ENCODE peak calls at places on chromosome 7, in nine cellular contexts. Q is WTC11, G is cardiac fibroblast, R is A673, O is HFF-Myc, W is chondrocyte, H is NB4, B is gastrocnemius medialis, F is kidney epithelial cell. Z is an unnamed sample.

GRCh38 chr7:29888006-29888405 is 81.7 kb downstream of the WIPF3 start:
- DNase-seq in B (no peak), F (no peak), W (no peak), Q (no peak), R (no peak), G (no peak), H (no peak), O (no peak), Z (no peak)

GRCh38 chr7:151551820-151552219 is 32.1 kb upstream of the RHEB start:
- DNase-seq in F (no peak), B (no peak), Q (no peak), G (no peak), W (no peak), H (no peak), O (no peak), R (no peak), Z (no peak)

GRCh38 chr7:107405559-107405958 is 64.3 kb upstream of the GPR22 start:
- DNase-seq in B (no peak), Q (no peak), W (no peak), G (no peak), R (no peak), H (no peak), F (no peak), O (no peak), Z (no peak)

GRCh38 chr7:66167773-66168367 is 37.3 kb upstream of the TPST1 start:
- DNase-seq in B (no peak), Q (no peak), W (no peak), O (no peak), R (no peak), G (peak; percentile 91), H (no peak), F (no peak), Z (no peak)

GRCh38 chr7:156039971-156040677 is 227.9 kb upstream of the SHH start:
- DNase-seq in O (no peak), H (no peak), R (no peak), W (no peak), G (no peak), B (no peak), Q (no peak), F (no peak), Z (no peak)

GRCh38 chr7:51013218-51013786 is 230.6 kb upstream of the GRB10 start:
- DNase-seq in O (no peak), R (no peak), G (peak; percentile 20), H (no peak), Q (no peak), B (no peak), W (no peak), F (no peak), Z (no peak)

GRCh38 chr7:27235387-27236052 is 7.1 kb upstream of the EVX1 start:
- DNase-seq in R (peak; percentile 46), G (peak; percentile 34), B (no peak), H (peak; percentile 84), Q (peak; percentile 84), O (no peak), W (no peak), F (no peak), Z (peak; percentile 63)

GRCh38 chr7:122528879-122529481 is 169.9 kb downstream of the RNF133 start:
- DNase-seq in R (peak; percentile 70), B (no peak), O (peak; percentile 9), F (peak; percentile 4), W (no peak), G (peak; percentile 67), Q (no peak), H (peak; percentile 60), Z (no peak)

GRCh38 chr7:4436936-4437335 is 245.2 kb upstream of the FOXK1 start:
- DNase-seq in H (no peak), R (no peak), G (no peak), O (no peak), Q (no peak), F (no peak), B (no peak), W (no peak), Z (no peak)

GRCh38 chr7:191105-192034 is 1.0 kb upstream of the FAM20C start:
- DNase-seq in H (peak; percentile 90), R (peak; percentile 89), G (peak; percentile 88), Q (no peak), O (peak; percentile 74), W (no peak), B (peak; percentile 57), F (peak; percentile 60), Z (no peak)

GRCh38 chr7:11458736-11459483 is 373.1 kb downstream of the THSD7A start:
- DNase-seq in G (peak; percentile 92), W (no peak), F (peak; percentile 54), O (peak; percentile 87), R (peak; percentile 96), H (peak; percentile 81), B (no peak), Q (no peak), Z (no peak)

GRCh38 chr7:70480913-70481579 is 650.9 kb upstream of the GALNT17 start:
- DNase-seq in Q (no peak), W (no peak), B (no peak), R (no peak), O (no peak), G (no peak), H (peak; percentile 15), F (no peak), Z (no peak)

GRCh38 chr7:129499915-129500463 is 2.3 kb upstream of the SMKR1 start:
- DNase-seq in F (no peak), R (no peak), G (no peak), O (no peak), W (no peak), Q (no peak), B (no peak), H (no peak), Z (no peak)

GRCh38 chr7:138267934-138268333 is 191.7 kb downstream of the AKR1D1 start:
- DNase-seq in H (no peak), W (no peak), B (no peak), Q (no peak), G (no peak), R (no peak), F (no peak), O (no peak), Z (no peak)

GRCh38 chr7:47196106-47196630 is 385.7 kb downstream of the TNS3 start:
- DNase-seq in H (no peak), O (no peak), Q (no peak), W (no peak), G (no peak), R (no peak), B (no peak), F (no peak), Z (no peak)

GRCh38 chr7:47198159-47198558 is 383.8 kb downstream of the TNS3 start:
- DNase-seq in B (no peak), W (no peak), F (no peak), R (no peak), O (no peak), G (no peak), Q (no peak), H (no peak), Z (no peak)

GRCh38 chr7:47194516-47194915 is 387.4 kb downstream of the TNS3 start:
- DNase-seq in Q (no peak), B (no peak), G (no peak), O (no peak), W (no peak), R (no peak), F (no peak), H (no peak), Z (no peak)

GRCh38 chr7:47197508-47197907 is 384.4 kb downstream of the TNS3 start:
- DNase-seq in Q (no peak), W (no peak), B (no peak), F (no peak), O (no peak), R (no peak), H (peak; percentile 34), G (no peak), Z (no peak)

GRCh38 chr7:47195641-47196040 is 386.3 kb downstream of the TNS3 start:
- DNase-seq in H (no peak), R (no peak), W (no peak), B (no peak), O (no peak), Q (no peak), F (no peak), G (no peak), Z (peak; percentile 14)
- TF ChIP-seq CTCF in H (peak; percentile 22), R (peak; percentile 29), W (peak; percentile 45), B (no peak), O (peak; percentile 28), Q (peak; percentile 37), F (no peak), G (peak; percentile 35), Z (peak; percentile 66)

DNA sequence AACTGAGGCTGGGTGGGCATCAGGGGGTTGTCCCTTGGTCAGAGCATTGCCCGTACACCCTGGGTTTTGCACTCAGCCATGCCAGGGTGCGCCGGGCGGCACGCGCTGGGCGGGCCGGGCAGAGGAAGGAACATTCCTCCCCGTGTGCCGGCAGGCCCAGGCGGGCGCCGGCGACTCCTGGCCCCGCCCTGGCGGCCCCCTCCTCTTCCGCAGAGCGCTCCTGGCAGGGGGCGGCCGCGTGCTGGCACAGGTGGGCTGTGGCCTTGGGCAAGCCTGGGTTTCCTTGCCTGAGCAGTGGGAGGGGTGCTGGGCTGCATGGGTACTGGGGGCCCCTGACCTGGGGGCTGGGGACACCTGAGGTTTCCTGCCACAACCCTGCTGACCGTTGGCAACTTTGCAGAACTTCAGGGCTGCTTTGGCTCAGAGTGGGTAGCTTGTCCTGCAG is 3.9 kb downstream of the LFNG start:
- DNase-seq in G (no peak), H (no peak), F (no peak), R (no peak), O (no peak), Q (peak; percentile 60), W (no peak), B (no peak), Z (no peak)
- TF ChIP-seq CTCF in G (no peak), H (no peak), F (no peak), R (no peak), O (no peak), Q (no peak), W (no peak), B (no peak), Z (no peak)

GRCh38 chr7:104341545-104341944 is 13.1 kb downstream of the LHFPL3 start:
- DNase-seq in H (peak; percentile 47), B (no peak), O (no peak), Q (peak; percentile 73), G (no peak), W (no peak), F (no peak), R (peak; percentile 29), Z (peak; percentile 58)
- TF ChIP-seq CTCF in H (peak; percentile 54), B (no peak), O (peak; percentile 12), Q (peak; percentile 29), G (no peak), W (peak; percentile 12), F (peak; percentile 23), R (peak; percentile 38), Z (no peak)

DNA sequence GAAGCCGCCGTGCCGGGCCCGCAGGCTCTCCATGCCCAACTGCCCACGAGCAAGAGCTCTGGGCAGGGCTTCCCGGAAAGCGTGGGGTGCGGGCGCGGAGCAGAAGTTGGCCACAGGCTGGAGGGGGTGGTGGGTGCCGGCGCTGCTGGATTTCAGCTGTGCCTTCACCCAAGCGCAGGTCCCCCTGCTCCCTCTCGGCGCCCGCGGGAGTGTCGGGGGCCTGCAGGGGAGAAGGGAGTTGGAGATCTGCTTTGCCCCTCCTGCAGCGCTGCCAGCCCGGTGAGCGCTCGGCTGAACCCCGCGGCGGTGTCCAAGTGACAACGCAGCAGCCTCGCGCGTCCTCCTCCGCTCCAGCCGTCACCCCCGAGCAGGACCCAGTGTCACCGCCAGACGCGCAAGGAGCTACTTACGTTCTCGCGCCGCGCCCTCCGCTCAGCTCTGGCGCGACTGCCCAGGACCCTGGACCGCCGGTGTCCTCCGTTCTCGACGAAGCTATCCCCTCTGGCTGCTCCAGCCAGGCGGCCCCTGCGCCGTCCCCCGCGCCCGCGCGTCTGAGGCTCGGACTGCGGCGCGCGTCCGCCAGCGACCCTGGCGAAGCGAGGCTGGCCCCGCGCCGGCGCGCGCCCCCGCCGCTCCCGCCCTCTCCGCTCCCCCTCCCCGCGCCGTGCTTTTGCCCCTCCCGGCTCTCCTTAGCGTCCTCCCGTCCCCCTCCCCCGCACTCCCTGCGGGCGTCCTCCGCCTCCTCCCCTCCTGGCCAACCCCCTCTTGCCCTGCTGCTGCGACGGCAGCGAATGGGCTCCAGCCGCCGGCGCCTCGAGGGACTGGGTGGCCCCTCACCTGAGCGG is at the start of gene NRCAM:
- DNase-seq in G (peak; percentile 85), F (no peak), R (peak; percentile 93), W (peak; percentile 91), Q (peak; percentile 94), B (no peak), H (peak; percentile 12), O (no peak), Z (peak; percentile 55)
- TF ChIP-seq CTCF in G (no peak), F (no peak), R (no peak), W (no peak), Q (no peak), B (no peak), H (no peak), O (no peak), Z (no peak)